ENCODE peak calls at places on chromosomes 5 and 9, in six cellular contexts. R, H, E, A, F and C are unnamed samples.

GRCh38 chr5:158951951-158952545 is 147.7 kb downstream of the EBF1 start:
- DNase-seq in R (no peak), H (no peak), E (no peak), A (no peak), F (no peak), C (no peak)

GRCh38 chr5:43019615-43020293 is 20.4 kb downstream of the ANXA2R start:
- DNase-seq in R (peak), H (no peak), E (no peak), A (peak), F (peak), C (peak)

GRCh38 chr5:69276422-69277174 is 41.9 kb downstream of the CDK7 start:
- DNase-seq in R (no peak), H (no peak), E (no peak), A (no peak), F (no peak), C (no peak)

GRCh38 chr9:4923580-4924544 is 61.2 kb upstream of the JAK2 start:
- DNase-seq in R (no peak), H (no peak), E (no peak), A (no peak), F (no peak), C (peak)

GRCh38 chr5:142295084-142295758 is 29.6 kb downstream of the SPRY4 start:
- DNase-seq in R (no peak), H (no peak), E (no peak), A (peak), F (no peak), C (no peak)

GRCh38 chr9:87516931-87517300 is 19.2 kb downstream of the DAPK1 start:
- DNase-seq in R (no peak), H (no peak), E (no peak), A (no peak), F (no peak), C (no peak)

GRCh38 chr9:115291841-115292240 is 173.9 kb upstream of the TNC start:
- DNase-seq in R (no peak), H (no peak), E (no peak), A (no peak), F (peak), C (peak)

GRCh38 chr5:67291066-67291465 is 94.5 kb upstream of the CD180 start:
- DNase-seq in R (no peak), H (no peak), E (no peak), A (no peak), F (no peak), C (no peak)

GRCh38 chr5:180026320-180026719 is 45.2 kb downstream of the RNF130 start:
- DNase-seq in R (no peak), H (no peak), E (no peak), A (no peak), F (peak), C (peak)

GRCh38 chr9:128635266-128636023 is 21.2 kb downstream of the DYNC2I2 start:
- DNase-seq in R (peak), H (peak), E (peak), A (peak), F (peak), C (peak)
- TF ChIP-seq CTCF in R (peak), H (peak), E (peak), A (peak), F (peak), C (peak)

GRCh38 chr5:76728965-76729364 is 13.0 kb downstream of the F2R start:
- DNase-seq in R (no peak), H (no peak), E (no peak), A (no peak), F (no peak), C (no peak)
- TF ChIP-seq CTCF in R (no peak), H (no peak), E (no peak), A (no peak), F (no peak), C (no peak)

DNA sequence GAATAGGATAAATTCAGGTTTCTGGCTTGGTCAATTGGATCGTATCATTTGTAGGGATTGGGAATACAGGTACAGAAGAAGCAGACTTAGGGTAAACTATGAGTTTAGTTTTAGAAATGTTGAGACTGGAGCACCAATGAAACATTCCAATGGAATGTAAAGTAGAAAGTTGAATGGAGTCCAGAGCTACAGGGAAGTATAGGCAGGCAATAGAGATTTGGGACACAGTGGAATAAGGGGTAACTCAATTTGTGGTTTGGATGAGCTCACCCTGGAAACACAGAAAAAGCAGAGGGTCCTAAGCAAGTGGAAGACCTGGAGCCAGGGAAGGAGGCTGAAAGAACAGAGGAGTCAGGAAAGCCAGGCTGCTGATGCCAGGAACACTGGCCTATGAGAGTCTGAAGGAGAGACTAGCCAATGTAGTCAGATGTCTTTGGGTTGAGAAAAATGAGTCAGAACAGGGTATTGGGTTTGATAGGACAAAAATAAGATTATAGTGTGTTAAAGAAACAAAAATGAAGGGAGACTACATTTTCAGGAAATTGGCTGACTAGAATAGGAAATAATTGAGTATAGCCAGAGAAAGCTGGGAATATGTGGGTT is 72.8 kb downstream of the STARD4 start:
- DNase-seq in R (no peak), H (no peak), E (no peak), A (no peak), F (no peak), C (no peak)
- TF ChIP-seq CTCF in R (no peak), H (no peak), E (no peak), A (no peak), F (no peak), C (no peak)

DNA sequence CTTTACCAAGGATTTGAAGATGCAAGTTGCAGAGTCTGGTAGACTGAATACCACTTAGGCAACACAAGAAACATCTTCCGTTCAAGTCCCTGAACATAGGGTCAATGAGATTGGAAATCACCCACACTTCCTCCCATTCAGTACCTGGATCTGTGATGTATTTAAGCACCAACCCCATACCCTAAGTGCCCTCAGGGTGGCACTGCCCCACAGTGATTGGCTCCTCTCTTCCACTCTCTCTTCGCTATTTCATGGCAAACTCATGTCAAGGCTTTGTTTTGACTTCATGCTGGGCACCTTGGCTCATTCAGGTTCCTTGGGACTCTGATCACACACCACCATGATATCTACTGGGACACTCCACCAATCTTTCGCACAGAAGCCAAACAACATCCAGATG is 53.7 kb downstream of the GGTA1 start:
- DNase-seq in R (peak), H (no peak), E (no peak), A (no peak), F (no peak), C (no peak)
- TF ChIP-seq CTCF in R (peak), H (no peak), E (peak), A (no peak), F (no peak), C (no peak)

GRCh38 chr9:101791938-101792337 is 53.5 kb upstream of the GRIN3A start:
- DNase-seq in R (peak), H (no peak), E (no peak), A (peak), F (no peak), C (peak)
- TF ChIP-seq CTCF in R (peak), H (peak), E (peak), A (peak), F (no peak), C (peak)

DNA sequence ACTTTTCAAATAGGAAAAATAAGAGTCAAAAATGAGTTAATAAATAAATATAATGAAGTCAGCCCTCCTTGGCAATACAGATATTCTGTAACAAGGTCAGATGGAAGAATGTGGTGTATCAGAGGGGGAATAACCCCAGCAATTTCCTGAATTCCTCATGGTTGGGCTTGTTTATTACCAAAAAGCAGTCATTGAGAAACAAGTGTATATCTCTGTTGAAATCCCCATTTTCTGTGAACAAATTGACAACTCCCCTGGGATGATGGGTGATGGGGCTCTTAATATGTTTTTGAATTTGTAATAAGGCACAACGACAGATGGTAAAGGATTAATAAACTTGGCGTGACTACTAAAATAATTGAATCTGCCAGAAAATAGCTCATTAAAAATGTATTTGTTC is 34.1 kb downstream of the THBS4 start:
- DNase-seq in R (no peak), H (peak), E (no peak), A (no peak), F (no peak), C (no peak)
- TF ChIP-seq CTCF in R (no peak), H (no peak), E (no peak), A (no peak), F (no peak), C (no peak)

GRCh38 chr9:136565722-136566552 is 20.1 kb upstream of the NOTCH1 start:
- DNase-seq in R (no peak), H (no peak), E (no peak), A (no peak), F (no peak), C (no peak)

GRCh38 chr9:136563646-136564321 is 17.9 kb upstream of the NOTCH1 start:
- DNase-seq in R (no peak), H (no peak), E (no peak), A (no peak), F (no peak), C (no peak)

GRCh38 chr9:136562746-136563506 is 17.1 kb upstream of the NOTCH1 start:
- DNase-seq in R (no peak), H (no peak), E (no peak), A (no peak), F (no peak), C (no peak)

GRCh38 chr9:136565075-136565721 is 19.4 kb upstream of the NOTCH1 start:
- DNase-seq in R (no peak), H (no peak), E (no peak), A (no peak), F (no peak), C (no peak)

GRCh38 chr9:136564379-136564988 is 18.6 kb upstream of the NOTCH1 start:
- DNase-seq in R (no peak), H (no peak), E (peak), A (no peak), F (peak), C (no peak)
- TF ChIP-seq CTCF in R (no peak), H (no peak), E (peak), A (no peak), F (no peak), C (no peak)